ENCODE peak calls at places on chromosomes 5 and 9, in nine cellular contexts. One of them, this sample, is unnamed.

GRCh38 chr9:14760060-14760459 is 37.5 kb upstream of the CER1 start:
- DNase-seq in adrenal gland: no peak
- DNase-seq in stomach: no peak
- DNase-seq in fibroblast of lung: no peak
- DNase-seq in AG09309: no peak
- DNase-seq in psoas muscle: no peak
- DNase-seq in cardiac fibroblast: no peak
- DNase-seq in fibroblast of pulmonary artery: no peak
- DNase-seq in GM23338: no peak
- DNase-seq in this sample: no peak

GRCh38 chr5:151911011-151911410 is 13.6 kb downstream of the GLRA1 start:
- DNase-seq in adrenal gland: no peak
- DNase-seq in stomach: no peak
- DNase-seq in fibroblast of lung: no peak
- DNase-seq in AG09309: no peak
- DNase-seq in psoas muscle: no peak
- DNase-seq in cardiac fibroblast: no peak
- DNase-seq in fibroblast of pulmonary artery: no peak
- DNase-seq in GM23338: no peak
- DNase-seq in this sample: no peak

GRCh38 chr5:127942246-127943060 is 141.1 kb upstream of the SLC12A2 start:
- DNase-seq in adrenal gland: no peak
- DNase-seq in stomach: no peak
- DNase-seq in fibroblast of lung: peak
- DNase-seq in AG09309: no peak
- DNase-seq in psoas muscle: no peak
- DNase-seq in cardiac fibroblast: peak
- DNase-seq in fibroblast of pulmonary artery: peak
- DNase-seq in GM23338: no peak
- DNase-seq in this sample: no peak

GRCh38 chr5:175344331-175345200 is 99.4 kb downstream of the DRD1 start:
- DNase-seq in adrenal gland: no peak
- DNase-seq in stomach: no peak
- DNase-seq in fibroblast of lung: peak
- DNase-seq in AG09309: peak
- DNase-seq in psoas muscle: no peak
- DNase-seq in cardiac fibroblast: peak
- DNase-seq in fibroblast of pulmonary artery: peak
- DNase-seq in GM23338: no peak
- DNase-seq in this sample: no peak

GRCh38 chr9:27497883-27498553 is 26.1 kb upstream of the IFNK start:
- DNase-seq in adrenal gland: no peak
- DNase-seq in stomach: no peak
- DNase-seq in fibroblast of lung: no peak
- DNase-seq in AG09309: no peak
- DNase-seq in psoas muscle: no peak
- DNase-seq in cardiac fibroblast: no peak
- DNase-seq in fibroblast of pulmonary artery: no peak
- DNase-seq in GM23338: no peak
- DNase-seq in this sample: no peak

GRCh38 chr9:87567988-87568800 is 70.5 kb downstream of the DAPK1 start:
- DNase-seq in adrenal gland: no peak
- DNase-seq in stomach: no peak
- DNase-seq in fibroblast of lung: no peak
- DNase-seq in AG09309: no peak
- DNase-seq in psoas muscle: no peak
- DNase-seq in cardiac fibroblast: no peak
- DNase-seq in fibroblast of pulmonary artery: no peak
- DNase-seq in GM23338: no peak
- DNase-seq in this sample: no peak

GRCh38 chr9:16258708-16259107 is 611.8 kb downstream of the BNC2 start:
- DNase-seq in adrenal gland: no peak
- DNase-seq in stomach: no peak
- DNase-seq in fibroblast of lung: no peak
- DNase-seq in AG09309: no peak
- DNase-seq in psoas muscle: no peak
- DNase-seq in cardiac fibroblast: no peak
- DNase-seq in fibroblast of pulmonary artery: no peak
- DNase-seq in GM23338: no peak
- DNase-seq in this sample: no peak

GRCh38 chr5:169788168-169788567 is 151.1 kb downstream of the DOCK2 start:
- DNase-seq in adrenal gland: no peak
- DNase-seq in stomach: no peak
- DNase-seq in fibroblast of lung: peak
- DNase-seq in AG09309: no peak
- DNase-seq in psoas muscle: no peak
- DNase-seq in cardiac fibroblast: peak
- DNase-seq in fibroblast of pulmonary artery: peak
- DNase-seq in GM23338: no peak
- DNase-seq in this sample: no peak

GRCh38 chr5:170121321-170121720 is 15.6 kb downstream of the FOXI1 start:
- DNase-seq in adrenal gland: no peak
- DNase-seq in stomach: no peak
- DNase-seq in fibroblast of lung: peak
- DNase-seq in AG09309: peak
- DNase-seq in psoas muscle: no peak
- DNase-seq in cardiac fibroblast: peak
- DNase-seq in fibroblast of pulmonary artery: peak
- DNase-seq in GM23338: no peak
- DNase-seq in this sample: no peak

GRCh38 chr5:149667827-149668122 is 62.3 kb upstream of the PPARGC1B start:
- DNase-seq in adrenal gland: no peak
- DNase-seq in stomach: no peak
- DNase-seq in fibroblast of lung: no peak
- DNase-seq in AG09309: no peak
- DNase-seq in psoas muscle: no peak
- DNase-seq in cardiac fibroblast: no peak
- DNase-seq in fibroblast of pulmonary artery: no peak
- DNase-seq in GM23338: no peak
- DNase-seq in this sample: no peak
- TF ChIP-seq CTCF in adrenal gland: no peak
- TF ChIP-seq CTCF in stomach: no peak
- TF ChIP-seq CTCF in fibroblast of lung: no peak
- TF ChIP-seq CTCF in AG09309: no peak
- TF ChIP-seq CTCF in psoas muscle: no peak
- TF ChIP-seq CTCF in cardiac fibroblast: no peak
- TF ChIP-seq CTCF in fibroblast of pulmonary artery: no peak
- TF ChIP-seq CTCF in GM23338: no peak
- TF ChIP-seq CTCF in this sample: no peak

DNA sequence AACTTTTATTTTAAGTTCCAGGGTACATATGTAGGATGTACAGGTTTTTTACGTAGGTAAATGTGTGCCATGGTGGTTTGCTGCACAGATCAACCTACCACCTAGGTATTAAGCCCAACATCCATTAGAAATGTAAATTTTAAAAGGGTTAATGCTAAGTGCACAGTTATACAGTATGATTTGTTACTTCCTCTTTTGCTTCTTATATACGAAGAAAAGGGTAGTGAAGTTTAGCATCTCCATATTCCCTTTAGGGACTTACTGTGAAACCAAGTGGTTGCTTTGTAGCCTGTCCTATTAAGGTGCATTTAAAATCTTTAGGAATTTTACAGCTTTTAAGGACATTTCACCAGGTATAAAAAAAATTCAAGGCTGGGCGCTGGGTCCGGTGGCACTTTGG is 46.4 kb downstream of the RBM27 start:
- DNase-seq in adrenal gland: no peak
- DNase-seq in stomach: no peak
- DNase-seq in fibroblast of lung: no peak
- DNase-seq in AG09309: no peak
- DNase-seq in psoas muscle: no peak
- DNase-seq in cardiac fibroblast: no peak
- DNase-seq in fibroblast of pulmonary artery: no peak
- DNase-seq in GM23338: no peak
- DNase-seq in this sample: no peak
- TF ChIP-seq CTCF in adrenal gland: no peak
- TF ChIP-seq CTCF in stomach: no peak
- TF ChIP-seq CTCF in fibroblast of lung: no peak
- TF ChIP-seq CTCF in AG09309: no peak
- TF ChIP-seq CTCF in psoas muscle: no peak
- TF ChIP-seq CTCF in cardiac fibroblast: no peak
- TF ChIP-seq CTCF in fibroblast of pulmonary artery: no peak
- TF ChIP-seq CTCF in GM23338: no peak
- TF ChIP-seq CTCF in this sample: no peak

DNA sequence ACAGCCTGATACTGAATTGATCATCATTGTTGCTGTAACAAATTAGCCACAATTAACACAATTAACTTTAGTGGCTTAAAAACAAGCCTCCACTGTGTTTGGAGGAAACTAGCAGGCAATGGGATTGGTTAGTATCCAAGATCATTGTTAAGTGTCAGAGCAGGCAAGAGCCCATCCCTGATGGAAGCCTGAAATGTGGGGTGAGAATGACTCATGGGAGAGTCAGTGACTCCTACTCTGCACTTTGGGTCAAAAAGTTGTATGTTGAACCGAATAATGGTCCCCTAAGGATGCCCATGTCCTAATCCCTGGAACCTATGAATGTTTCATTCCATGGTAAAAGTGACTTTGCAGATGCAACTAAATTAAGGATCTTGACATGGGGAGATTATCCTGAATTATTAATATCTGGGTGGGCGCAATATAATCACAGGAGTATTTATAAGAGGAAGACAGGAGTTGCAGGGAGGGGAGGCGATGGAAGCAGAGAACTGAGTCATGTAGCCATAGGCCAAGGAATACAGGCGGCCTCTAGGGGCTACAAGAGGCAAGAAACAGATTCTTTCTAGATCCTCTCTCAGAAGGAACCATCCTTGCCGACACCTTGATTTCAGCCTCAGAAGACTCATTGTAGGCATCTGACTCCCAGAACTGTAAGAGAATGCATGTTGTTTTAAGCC is 28.8 kb downstream of the ALG2 start:
- DNase-seq in adrenal gland: no peak
- DNase-seq in stomach: no peak
- DNase-seq in fibroblast of lung: peak
- DNase-seq in AG09309: no peak
- DNase-seq in psoas muscle: no peak
- DNase-seq in cardiac fibroblast: peak
- DNase-seq in fibroblast of pulmonary artery: peak
- DNase-seq in GM23338: peak
- DNase-seq in this sample: no peak
- TF ChIP-seq CTCF in adrenal gland: no peak
- TF ChIP-seq CTCF in stomach: no peak
- TF ChIP-seq CTCF in fibroblast of lung: peak
- TF ChIP-seq CTCF in AG09309: no peak
- TF ChIP-seq CTCF in psoas muscle: no peak
- TF ChIP-seq CTCF in cardiac fibroblast: peak
- TF ChIP-seq CTCF in fibroblast of pulmonary artery: peak
- TF ChIP-seq CTCF in GM23338: peak
- TF ChIP-seq CTCF in this sample: no peak

GRCh38 chr5:140806834-140807775 is at the start of gene PCDHA4:
- DNase-seq in adrenal gland: no peak
- DNase-seq in stomach: no peak
- DNase-seq in fibroblast of lung: no peak
- DNase-seq in AG09309: no peak
- DNase-seq in psoas muscle: peak
- DNase-seq in cardiac fibroblast: peak
- DNase-seq in fibroblast of pulmonary artery: peak
- DNase-seq in GM23338: peak
- DNase-seq in this sample: no peak
- TF ChIP-seq CTCF in adrenal gland: peak
- TF ChIP-seq CTCF in stomach: no peak
- TF ChIP-seq CTCF in fibroblast of lung: peak
- TF ChIP-seq CTCF in AG09309: peak
- TF ChIP-seq CTCF in psoas muscle: peak
- TF ChIP-seq CTCF in cardiac fibroblast: peak
- TF ChIP-seq CTCF in fibroblast of pulmonary artery: peak
- TF ChIP-seq CTCF in GM23338: peak
- TF ChIP-seq CTCF in this sample: peak

GRCh38 chr5:176537608-176538504 is 654 bp upstream of the RNF44 start:
- DNase-seq in adrenal gland: peak
- DNase-seq in stomach: peak
- DNase-seq in fibroblast of lung: peak
- DNase-seq in AG09309: peak
- DNase-seq in psoas muscle: peak
- DNase-seq in cardiac fibroblast: peak
- DNase-seq in fibroblast of pulmonary artery: peak
- DNase-seq in GM23338: peak
- DNase-seq in this sample: peak
- TF ChIP-seq CTCF in adrenal gland: peak
- TF ChIP-seq CTCF in stomach: no peak
- TF ChIP-seq CTCF in fibroblast of lung: no peak
- TF ChIP-seq CTCF in AG09309: no peak
- TF ChIP-seq CTCF in psoas muscle: no peak
- TF ChIP-seq CTCF in cardiac fibroblast: no peak
- TF ChIP-seq CTCF in fibroblast of pulmonary artery: no peak
- TF ChIP-seq CTCF in GM23338: no peak
- TF ChIP-seq CTCF in this sample: no peak

GRCh38 chr5:11261226-11261625 is 500.2 kb upstream of the DAP start:
- DNase-seq in adrenal gland: no peak
- DNase-seq in stomach: no peak
- DNase-seq in fibroblast of lung: no peak
- DNase-seq in AG09309: no peak
- DNase-seq in psoas muscle: no peak
- DNase-seq in cardiac fibroblast: no peak
- DNase-seq in fibroblast of pulmonary artery: no peak
- DNase-seq in GM23338: no peak
- DNase-seq in this sample: no peak
- TF ChIP-seq CTCF in adrenal gland: no peak
- TF ChIP-seq CTCF in stomach: no peak
- TF ChIP-seq CTCF in fibroblast of lung: no peak
- TF ChIP-seq CTCF in AG09309: no peak
- TF ChIP-seq CTCF in psoas muscle: no peak
- TF ChIP-seq CTCF in cardiac fibroblast: no peak
- TF ChIP-seq CTCF in fibroblast of pulmonary artery: no peak
- TF ChIP-seq CTCF in GM23338: no peak
- TF ChIP-seq CTCF in this sample: no peak

GRCh38 chr5:95967236-95967635 is 5.6 kb upstream of the ELL2 start:
- DNase-seq in adrenal gland: no peak
- DNase-seq in stomach: no peak
- DNase-seq in fibroblast of lung: no peak
- DNase-seq in AG09309: no peak
- DNase-seq in psoas muscle: no peak
- DNase-seq in cardiac fibroblast: no peak
- DNase-seq in fibroblast of pulmonary artery: no peak
- DNase-seq in GM23338: no peak
- DNase-seq in this sample: no peak
- TF ChIP-seq CTCF in adrenal gland: no peak
- TF ChIP-seq CTCF in stomach: no peak
- TF ChIP-seq CTCF in fibroblast of lung: no peak
- TF ChIP-seq CTCF in AG09309: no peak
- TF ChIP-seq CTCF in psoas muscle: no peak
- TF ChIP-seq CTCF in cardiac fibroblast: no peak
- TF ChIP-seq CTCF in fibroblast of pulmonary artery: no peak
- TF ChIP-seq CTCF in GM23338: no peak
- TF ChIP-seq CTCF in this sample: no peak

This sample was measured in D721Med.